ENCODE peak calls at places on chromosomes 16 and 17, in nine cellular contexts. One of them, this sample, is unnamed. For H3K27me3, the result is how much of the 10 kb centered on the place peaks cover.

GRCh38 chr16:525520-526180 is 1.9 kb upstream of the CAPN15 start:
- DNase-seq in heart left ventricle: no peak
- DNase-seq in WERI-Rb-1: no peak
- DNase-seq in fibroblast of lung: peak
- DNase-seq in tibial nerve: no peak
- DNase-seq in mammary epithelial cell: peak
- DNase-seq in ascending aorta: no peak
- DNase-seq in lung: no peak
- DNase-seq in IMR-90: peak
- DNase-seq in this sample: peak

GRCh38 chr17:71917715-71918114 is 203.1 kb upstream of the SOX9 start:
- DNase-seq in lung: no peak
- DNase-seq in mammary epithelial cell: peak
- DNase-seq in ascending aorta: no peak
- DNase-seq in IMR-90: no peak
- DNase-seq in tibial nerve: no peak
- DNase-seq in WERI-Rb-1: no peak
- DNase-seq in heart left ventricle: no peak
- DNase-seq in fibroblast of lung: no peak
- DNase-seq in this sample: no peak

GRCh38 chr16:23640669-23640958 is 496 bp downstream of the PALB2 start:
- DNase-seq in IMR-90: no peak
- DNase-seq in fibroblast of lung: peak
- DNase-seq in lung: no peak
- DNase-seq in mammary epithelial cell: peak
- DNase-seq in tibial nerve: no peak
- DNase-seq in ascending aorta: no peak
- DNase-seq in heart left ventricle: no peak
- DNase-seq in WERI-Rb-1: peak
- DNase-seq in this sample: no peak

GRCh38 chr16:1385232-1385631 is 29.3 kb downstream of the UNKL start:
- DNase-seq in mammary epithelial cell: no peak
- DNase-seq in lung: no peak
- DNase-seq in ascending aorta: no peak
- DNase-seq in IMR-90: no peak
- DNase-seq in tibial nerve: no peak
- DNase-seq in WERI-Rb-1: no peak
- DNase-seq in fibroblast of lung: no peak
- DNase-seq in heart left ventricle: no peak
- DNase-seq in this sample: no peak

GRCh38 chr17:71779482-71779881 is 341.3 kb upstream of the SOX9 start:
- DNase-seq in mammary epithelial cell: peak
- DNase-seq in IMR-90: no peak
- DNase-seq in fibroblast of lung: no peak
- DNase-seq in lung: no peak
- DNase-seq in heart left ventricle: no peak
- DNase-seq in tibial nerve: no peak
- DNase-seq in WERI-Rb-1: no peak
- DNase-seq in ascending aorta: no peak
- DNase-seq in this sample: no peak

GRCh38 chr16:31200821-31201510 is 1.6 kb downstream of the PYCARD start:
- DNase-seq in WERI-Rb-1: no peak
- DNase-seq in lung: no peak
- DNase-seq in heart left ventricle: no peak
- DNase-seq in ascending aorta: no peak
- DNase-seq in fibroblast of lung: peak
- DNase-seq in IMR-90: no peak
- DNase-seq in mammary epithelial cell: no peak
- DNase-seq in tibial nerve: no peak
- DNase-seq in this sample: no peak

GRCh38 chr16:27690604-27691003 is 140.7 kb downstream of the KATNIP start:
- DNase-seq in ascending aorta: peak
- DNase-seq in fibroblast of lung: peak
- DNase-seq in mammary epithelial cell: no peak
- DNase-seq in tibial nerve: no peak
- DNase-seq in heart left ventricle: no peak
- DNase-seq in IMR-90: peak
- DNase-seq in lung: no peak
- DNase-seq in WERI-Rb-1: peak
- DNase-seq in this sample: no peak

GRCh38 chr16:58063377-58064076 is 38.0 kb downstream of the MMP15 start:
- DNase-seq in heart left ventricle: no peak
- DNase-seq in IMR-90: no peak
- DNase-seq in lung: no peak
- DNase-seq in WERI-Rb-1: no peak
- DNase-seq in fibroblast of lung: no peak
- DNase-seq in ascending aorta: no peak
- DNase-seq in tibial nerve: no peak
- DNase-seq in mammary epithelial cell: no peak
- DNase-seq in this sample: no peak

GRCh38 chr16:58426095-58426494 is 33.8 kb downstream of the GINS3 start:
- DNase-seq in tibial nerve: no peak
- DNase-seq in ascending aorta: no peak
- DNase-seq in IMR-90: no peak
- DNase-seq in WERI-Rb-1: no peak
- DNase-seq in mammary epithelial cell: no peak
- DNase-seq in fibroblast of lung: no peak
- DNase-seq in heart left ventricle: peak
- DNase-seq in lung: no peak
- DNase-seq in this sample: no peak

DNA sequence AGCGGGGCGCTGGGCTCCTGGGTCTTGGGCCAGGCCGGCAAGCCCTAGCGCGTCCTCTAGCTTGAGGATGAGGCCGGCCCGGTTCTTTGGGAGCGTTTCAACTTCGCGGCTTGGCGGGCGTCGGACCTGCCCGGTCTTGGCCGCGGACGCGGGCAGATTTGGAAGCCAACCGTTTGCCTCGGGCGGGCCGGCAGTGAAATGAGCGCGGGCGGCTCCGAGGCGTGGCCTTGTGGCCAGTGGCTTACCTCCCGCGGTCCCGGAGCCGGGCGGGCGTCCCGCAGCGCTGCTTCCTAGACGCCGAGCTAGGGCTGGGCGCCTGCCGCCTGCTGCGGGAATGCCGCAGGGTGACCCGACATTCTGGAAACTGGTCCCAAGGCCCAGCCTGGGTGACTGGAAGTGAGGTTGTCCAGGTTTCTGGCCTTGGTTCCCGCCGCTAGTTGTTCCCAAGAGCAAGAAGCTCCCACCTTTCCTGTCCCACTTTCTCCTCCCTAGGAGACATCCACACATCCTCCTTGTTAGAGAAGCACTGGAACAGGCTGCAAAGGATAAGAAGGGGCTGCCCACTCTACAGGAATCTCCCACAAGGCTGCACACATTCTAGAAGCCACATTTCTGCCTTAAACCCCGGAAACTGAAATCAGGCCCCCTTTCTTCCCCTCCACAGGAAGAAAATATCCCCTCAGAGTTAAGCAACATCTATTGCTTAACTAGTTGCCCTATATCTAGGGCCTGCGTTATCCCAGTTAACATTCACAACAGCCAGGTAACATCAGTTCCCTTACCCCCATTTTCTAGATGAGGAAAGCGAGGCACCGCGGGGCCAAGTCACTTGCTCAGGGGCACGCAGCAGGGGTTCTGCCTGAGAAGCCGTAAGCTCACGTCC is 4.5 kb upstream of the CBX8 start:
- DNase-seq in tibial nerve: no peak
- DNase-seq in IMR-90: no peak
- DNase-seq in ascending aorta: no peak
- DNase-seq in mammary epithelial cell: peak
- DNase-seq in lung: no peak
- DNase-seq in fibroblast of lung: no peak
- DNase-seq in heart left ventricle: no peak
- DNase-seq in WERI-Rb-1: no peak
- DNase-seq in this sample: no peak
- H3K4me3 ChIP-seq in tibial nerve: no peak
- H3K4me3 ChIP-seq in IMR-90: no peak
- H3K4me3 ChIP-seq in ascending aorta: peak
- H3K4me3 ChIP-seq in mammary epithelial cell: no peak
- H3K4me3 ChIP-seq in lung: no peak
- H3K4me3 ChIP-seq in fibroblast of lung: no peak
- H3K4me3 ChIP-seq in heart left ventricle: no peak
- H3K4me3 ChIP-seq in WERI-Rb-1: peak
- H3K4me3 ChIP-seq in this sample: no peak

DNA sequence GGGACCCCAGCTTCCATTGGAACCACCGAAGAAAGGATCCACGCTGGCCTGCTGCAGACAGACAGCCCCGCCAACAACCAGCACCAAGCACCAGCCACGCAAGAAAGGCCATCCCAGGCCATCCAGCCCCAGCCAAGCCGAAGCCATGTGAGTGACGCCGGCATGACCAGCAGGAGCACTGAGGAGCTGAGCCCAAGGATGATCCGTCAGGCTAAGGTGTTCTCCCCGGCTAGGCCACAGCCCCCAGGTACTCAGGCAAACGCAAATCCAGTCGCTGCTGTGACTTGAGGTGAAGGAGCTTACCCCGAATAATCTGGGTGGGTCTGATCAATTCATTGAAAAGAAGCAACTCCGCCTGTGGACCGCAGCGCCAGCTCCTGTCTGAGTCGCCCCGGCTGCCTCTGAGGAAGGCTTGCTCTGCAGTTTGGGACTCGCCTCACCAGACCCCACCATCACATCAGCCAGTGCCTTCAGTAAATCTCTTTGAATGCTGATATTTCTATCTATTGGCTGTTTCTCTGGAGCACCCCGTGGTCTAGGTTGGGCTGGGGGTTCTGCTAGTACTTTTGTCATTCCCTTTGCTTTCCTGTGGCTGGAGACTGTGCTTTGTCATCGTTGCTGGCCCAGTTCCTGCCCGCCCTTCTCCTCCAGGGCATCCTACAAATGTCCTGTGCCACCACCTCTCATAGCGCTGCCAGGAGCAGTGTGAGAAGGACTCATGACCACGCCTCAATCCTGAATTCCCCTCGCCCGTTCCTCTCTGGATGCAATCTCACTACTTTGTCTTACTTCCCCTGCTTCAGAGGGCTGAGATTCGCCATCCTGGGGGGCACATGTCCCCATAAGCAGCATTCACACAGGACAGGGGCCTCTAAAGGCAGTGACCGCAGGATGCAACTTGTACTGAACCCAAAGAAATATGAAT is 8.1 kb upstream of the CBX2 start:
- DNase-seq in ascending aorta: no peak
- DNase-seq in WERI-Rb-1: peak
- DNase-seq in tibial nerve: no peak
- DNase-seq in mammary epithelial cell: no peak
- DNase-seq in lung: no peak
- DNase-seq in heart left ventricle: peak
- DNase-seq in fibroblast of lung: no peak
- DNase-seq in IMR-90: no peak
- DNase-seq in this sample: no peak
- H3K27me3 ChIP-seq in ascending aorta: under half
- H3K27me3 ChIP-seq in WERI-Rb-1: under half
- H3K27me3 ChIP-seq in tibial nerve: under half
- H3K27me3 ChIP-seq in mammary epithelial cell: under half
- H3K27me3 ChIP-seq in lung: under half
- H3K27me3 ChIP-seq in heart left ventricle: under half
- H3K27me3 ChIP-seq in fibroblast of lung: under half
- H3K27me3 ChIP-seq in IMR-90: under half
- H3K27me3 ChIP-seq in this sample: under half

DNA sequence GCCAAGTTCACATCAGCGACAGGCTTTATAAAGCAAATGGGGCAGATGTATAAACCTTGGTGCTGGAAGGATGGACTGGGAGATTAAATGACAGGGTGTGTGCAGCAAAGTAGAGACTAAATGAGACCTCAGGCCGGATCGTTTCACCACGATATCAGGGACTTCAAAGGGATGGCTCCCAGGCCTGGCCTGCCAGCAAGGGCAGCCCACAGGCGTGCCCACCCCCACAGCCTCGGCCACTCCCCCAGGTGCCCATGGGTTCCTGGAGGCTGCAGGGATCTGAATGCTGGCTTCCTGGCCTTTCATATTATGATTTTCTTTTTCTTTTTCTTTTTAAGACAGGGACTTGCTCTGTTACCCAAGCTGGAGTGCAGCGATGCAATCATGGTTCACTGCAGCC is 174.5 kb downstream of the ZNF423 start:
- DNase-seq in WERI-Rb-1: no peak
- DNase-seq in tibial nerve: no peak
- DNase-seq in lung: no peak
- DNase-seq in heart left ventricle: no peak
- DNase-seq in mammary epithelial cell: no peak
- DNase-seq in IMR-90: no peak
- DNase-seq in fibroblast of lung: no peak
- DNase-seq in ascending aorta: no peak
- DNase-seq in this sample: no peak
- TF ChIP-seq CTCF in WERI-Rb-1: no peak
- TF ChIP-seq CTCF in tibial nerve: no peak
- TF ChIP-seq CTCF in lung: no peak
- TF ChIP-seq CTCF in heart left ventricle: no peak
- TF ChIP-seq CTCF in mammary epithelial cell: no peak
- TF ChIP-seq CTCF in IMR-90: no peak
- TF ChIP-seq CTCF in fibroblast of lung: no peak
- TF ChIP-seq CTCF in ascending aorta: no peak
- TF ChIP-seq CTCF in this sample: no peak

GRCh38 chr17:22202702-22203101 is 510.4 kb downstream of the KCNJ18 start:
- DNase-seq in lung: no peak
- DNase-seq in tibial nerve: no peak
- DNase-seq in ascending aorta: no peak
- DNase-seq in WERI-Rb-1: no peak
- DNase-seq in heart left ventricle: no peak
- DNase-seq in IMR-90: no peak
- DNase-seq in fibroblast of lung: no peak
- DNase-seq in mammary epithelial cell: no peak
- DNase-seq in this sample: no peak
- H3K4me3 ChIP-seq in lung: no peak
- H3K4me3 ChIP-seq in tibial nerve: no peak
- H3K4me3 ChIP-seq in ascending aorta: no peak
- H3K4me3 ChIP-seq in WERI-Rb-1: no peak
- H3K4me3 ChIP-seq in heart left ventricle: no peak
- H3K4me3 ChIP-seq in IMR-90: no peak
- H3K4me3 ChIP-seq in fibroblast of lung: no peak
- H3K4me3 ChIP-seq in mammary epithelial cell: no peak
- H3K4me3 ChIP-seq in this sample: no peak

This sample was measured in BE2C.